ENCODE peak calls at places on chromosomes 12 and 14, in ten cellular contexts. One of them, this sample, is unnamed.

GRCh38 chr12:123479442-123480180 is 21.7 kb downstream of the SNRNP35 start:
- DNase-seq in T-helper 22 cell: no peak
- DNase-seq in tibial artery: no peak
- DNase-seq in GOT3: no peak
- DNase-seq in GM10248: no peak
- DNase-seq in stimulated activated CD4-positive, alpha-beta T cell treated with anti-CD3 and anti-CD28 coated beads, Interleukin-1b, Interleukin-23, amount 100 ng/mL, for 4 hours: no peak
- DNase-seq in GM23248: no peak
- DNase-seq in ACHN: no peak
- DNase-seq in AG20443: no peak
- DNase-seq in endothelial cell: no peak
- DNase-seq in this sample: no peak

GRCh38 chr14:73753887-73754880 is 40.0 kb upstream of the PNMA1 start:
- DNase-seq in T-helper 22 cell: no peak
- DNase-seq in tibial artery: no peak
- DNase-seq in GOT3: no peak
- DNase-seq in GM10248: peak
- DNase-seq in stimulated activated CD4-positive, alpha-beta T cell treated with anti-CD3 and anti-CD28 coated beads, Interleukin-1b, Interleukin-23, amount 100 ng/mL, for 4 hours: no peak
- DNase-seq in GM23248: peak
- DNase-seq in ACHN: no peak
- DNase-seq in AG20443: peak
- DNase-seq in endothelial cell: no peak
- DNase-seq in this sample: no peak

GRCh38 chr14:49908433-49908782 is 15.5 kb downstream of the ARF6 start:
- DNase-seq in T-helper 22 cell: no peak
- DNase-seq in tibial artery: no peak
- DNase-seq in GOT3: no peak
- DNase-seq in GM10248: no peak
- DNase-seq in stimulated activated CD4-positive, alpha-beta T cell treated with anti-CD3 and anti-CD28 coated beads, Interleukin-1b, Interleukin-23, amount 100 ng/mL, for 4 hours: no peak
- DNase-seq in GM23248: peak
- DNase-seq in ACHN: no peak
- DNase-seq in AG20443: no peak
- DNase-seq in endothelial cell: no peak
- DNase-seq in this sample: no peak

GRCh38 chr12:57896437-57897201 is 44.7 kb upstream of the ATP23 start:
- DNase-seq in T-helper 22 cell: no peak
- DNase-seq in tibial artery: peak
- DNase-seq in GOT3: peak
- DNase-seq in GM10248: no peak
- DNase-seq in stimulated activated CD4-positive, alpha-beta T cell treated with anti-CD3 and anti-CD28 coated beads, Interleukin-1b, Interleukin-23, amount 100 ng/mL, for 4 hours: peak
- DNase-seq in GM23248: peak
- DNase-seq in ACHN: peak
- DNase-seq in AG20443: peak
- DNase-seq in endothelial cell: peak
- DNase-seq in this sample: no peak

GRCh38 chr12:90106568-90106967 is 397.9 kb upstream of the ATP2B1 start:
- DNase-seq in T-helper 22 cell: no peak
- DNase-seq in tibial artery: no peak
- DNase-seq in GOT3: no peak
- DNase-seq in GM10248: no peak
- DNase-seq in stimulated activated CD4-positive, alpha-beta T cell treated with anti-CD3 and anti-CD28 coated beads, Interleukin-1b, Interleukin-23, amount 100 ng/mL, for 4 hours: no peak
- DNase-seq in GM23248: no peak
- DNase-seq in ACHN: no peak
- DNase-seq in AG20443: no peak
- DNase-seq in endothelial cell: no peak
- DNase-seq in this sample: no peak

GRCh38 chr14:57987051-57987450 is 121.2 kb upstream of the SLC35F4 start:
- DNase-seq in T-helper 22 cell: no peak
- DNase-seq in tibial artery: no peak
- DNase-seq in GOT3: no peak
- DNase-seq in GM10248: no peak
- DNase-seq in stimulated activated CD4-positive, alpha-beta T cell treated with anti-CD3 and anti-CD28 coated beads, Interleukin-1b, Interleukin-23, amount 100 ng/mL, for 4 hours: no peak
- DNase-seq in GM23248: peak
- DNase-seq in ACHN: no peak
- DNase-seq in AG20443: peak
- DNase-seq in endothelial cell: no peak
- DNase-seq in this sample: no peak

GRCh38 chr14:58280954-58281787 is 17.2 kb upstream of the ARID4A start:
- DNase-seq in T-helper 22 cell: no peak
- DNase-seq in tibial artery: no peak
- DNase-seq in GOT3: no peak
- DNase-seq in GM10248: peak
- DNase-seq in stimulated activated CD4-positive, alpha-beta T cell treated with anti-CD3 and anti-CD28 coated beads, Interleukin-1b, Interleukin-23, amount 100 ng/mL, for 4 hours: no peak
- DNase-seq in GM23248: peak
- DNase-seq in ACHN: peak
- DNase-seq in AG20443: peak
- DNase-seq in endothelial cell: no peak
- DNase-seq in this sample: peak

GRCh38 chr12:6182279-6182898 is 17.8 kb upstream of the CD9 start:
- DNase-seq in T-helper 22 cell: no peak
- DNase-seq in tibial artery: peak
- DNase-seq in GOT3: no peak
- DNase-seq in GM10248: no peak
- DNase-seq in stimulated activated CD4-positive, alpha-beta T cell treated with anti-CD3 and anti-CD28 coated beads, Interleukin-1b, Interleukin-23, amount 100 ng/mL, for 4 hours: no peak
- DNase-seq in GM23248: peak
- DNase-seq in ACHN: no peak
- DNase-seq in AG20443: peak
- DNase-seq in endothelial cell: no peak
- DNase-seq in this sample: no peak

GRCh38 chr14:90820958-90821357 is 4.7 kb upstream of the TTC7B start:
- DNase-seq in T-helper 22 cell: peak
- DNase-seq in tibial artery: no peak
- DNase-seq in GOT3: no peak
- DNase-seq in GM10248: peak
- DNase-seq in stimulated activated CD4-positive, alpha-beta T cell treated with anti-CD3 and anti-CD28 coated beads, Interleukin-1b, Interleukin-23, amount 100 ng/mL, for 4 hours: peak
- DNase-seq in GM23248: peak
- DNase-seq in ACHN: peak
- DNase-seq in AG20443: peak
- DNase-seq in endothelial cell: no peak
- DNase-seq in this sample: no peak

GRCh38 chr12:122909442-122910288 is 13.7 kb upstream of the VPS37B start:
- DNase-seq in T-helper 22 cell: no peak
- DNase-seq in tibial artery: no peak
- DNase-seq in GOT3: no peak
- DNase-seq in GM10248: no peak
- DNase-seq in stimulated activated CD4-positive, alpha-beta T cell treated with anti-CD3 and anti-CD28 coated beads, Interleukin-1b, Interleukin-23, amount 100 ng/mL, for 4 hours: no peak
- DNase-seq in GM23248: no peak
- DNase-seq in ACHN: no peak
- DNase-seq in AG20443: no peak
- DNase-seq in endothelial cell: no peak
- DNase-seq in this sample: no peak

GRCh38 chr12:47850153-47851084 is 30.7 kb upstream of the HDAC7 start:
- DNase-seq in T-helper 22 cell: no peak
- DNase-seq in tibial artery: no peak
- DNase-seq in GOT3: no peak
- DNase-seq in GM10248: no peak
- DNase-seq in stimulated activated CD4-positive, alpha-beta T cell treated with anti-CD3 and anti-CD28 coated beads, Interleukin-1b, Interleukin-23, amount 100 ng/mL, for 4 hours: no peak
- DNase-seq in GM23248: no peak
- DNase-seq in ACHN: no peak
- DNase-seq in AG20443: no peak
- DNase-seq in endothelial cell: no peak
- DNase-seq in this sample: no peak

GRCh38 chr14:102262894-102263462 is 42.0 kb downstream of the MOK start:
- DNase-seq in T-helper 22 cell: no peak
- DNase-seq in tibial artery: no peak
- DNase-seq in GOT3: no peak
- DNase-seq in GM10248: no peak
- DNase-seq in stimulated activated CD4-positive, alpha-beta T cell treated with anti-CD3 and anti-CD28 coated beads, Interleukin-1b, Interleukin-23, amount 100 ng/mL, for 4 hours: no peak
- DNase-seq in GM23248: peak
- DNase-seq in ACHN: no peak
- DNase-seq in AG20443: no peak
- DNase-seq in endothelial cell: peak
- DNase-seq in this sample: peak

GRCh38 chr12:52260351-52261210 is 13.9 kb upstream of the KRT86 start:
- DNase-seq in T-helper 22 cell: no peak
- DNase-seq in tibial artery: no peak
- DNase-seq in GOT3: no peak
- DNase-seq in GM10248: no peak
- DNase-seq in stimulated activated CD4-positive, alpha-beta T cell treated with anti-CD3 and anti-CD28 coated beads, Interleukin-1b, Interleukin-23, amount 100 ng/mL, for 4 hours: no peak
- DNase-seq in GM23248: no peak
- DNase-seq in ACHN: no peak
- DNase-seq in AG20443: no peak
- DNase-seq in endothelial cell: no peak
- DNase-seq in this sample: no peak